ENCODE peak calls at places on chromosomes 11 and 22, in nine cellular contexts. P is mammary epithelial cell, F is fibroblast of lung, A is neural progenitor cell, H is IMR-90, W is MM.1S, V is endothelial cell of umbilical vein, G is PC-3, I is hepatocyte. T is an unnamed sample.
A peak's percentile ranks its signal among the peaks of the same experiment; 100 is the strongest.

GRCh38 chr22:39808087-39808486 is 85.5 kb downstream of the ENTHD1 start:
- DNase-seq in W (no peak), P (no peak), G (peak; percentile 41), A (peak; percentile 58), F (no peak), H (peak; percentile 6), I (no peak), V (peak; percentile 28), T (no peak)

GRCh38 chr11:129247129-129247528 is 55.0 kb upstream of the ARHGAP32 start:
- DNase-seq in G (peak; percentile 74), I (no peak), F (peak; percentile 85), P (peak; percentile 52), A (no peak), V (peak; percentile 32), H (peak; percentile 46), W (no peak), T (no peak)

GRCh38 chr22:17501679-17502285 is 61.5 kb upstream of the SLC25A18 start:
- DNase-seq in P (peak; percentile 53), H (peak; percentile 66), A (peak; percentile 67), V (peak; percentile 79), G (peak; percentile 73), W (peak; percentile 79), I (peak; percentile 76), F (peak; percentile 57), T (peak; percentile 25)

GRCh38 chr11:119791701-119792151 is 62.7 kb upstream of the NECTIN1 start:
- DNase-seq in A (peak; percentile 58), P (no peak), H (peak; percentile 37), I (peak; percentile 28), V (no peak), W (no peak), G (no peak), F (peak; percentile 82), T (no peak)

GRCh38 chr11:72598901-72599300 is 75.3 kb downstream of the PDE2A start:
- DNase-seq in F (peak; percentile 14), W (no peak), A (peak; percentile 85), V (peak; percentile 44), P (no peak), I (peak; percentile 54), H (peak; percentile 21), G (peak; percentile 33), T (no peak)

GRCh38 chr11:34492806-34493414 is 20.7 kb downstream of the ELF5 start:
- DNase-seq in V (peak; percentile 64), W (peak; percentile 60), G (peak; percentile 72), F (peak; percentile 48), I (peak; percentile 78), P (peak; percentile 47), A (peak; percentile 79), H (peak; percentile 51), T (no peak)

GRCh38 chr22:30430933-30431332 is 5.4 kb downstream of the MTFP1 start:
- DNase-seq in V (no peak), H (no peak), F (no peak), A (no peak), W (no peak), G (no peak), P (no peak), I (no peak), T (no peak)

GRCh38 chr11:91926967-91927366 is 297.7 kb upstream of the FAT3 start:
- DNase-seq in P (no peak), G (no peak), A (no peak), H (no peak), I (no peak), W (no peak), F (no peak), V (peak; percentile 6), T (no peak)

GRCh38 chr22:49207008-49207775 is 620.5 kb downstream of the BRD1 start:
- DNase-seq in W (no peak), H (no peak), V (no peak), P (no peak), F (no peak), G (no peak), A (no peak), I (no peak), T (no peak)

GRCh38 chr11:119512373-119512772 is 89.4 kb upstream of the THY1 start:
- DNase-seq in H (no peak), P (no peak), A (no peak), W (no peak), F (no peak), I (no peak), G (no peak), V (no peak), T (no peak)

GRCh38 chr22:30234786-30235470 is 11.6 kb downstream of the LIF start:
- DNase-seq in H (peak; percentile 82), W (no peak), A (no peak), V (no peak), G (no peak), I (peak; percentile 78), P (no peak), F (peak; percentile 97), T (no peak)

GRCh38 chr22:30575011-30575671 is 676 bp upstream of the GAL3ST1 start:
- DNase-seq in W (no peak), V (no peak), I (peak; percentile 36), P (no peak), G (no peak), H (peak; percentile 70), F (peak; percentile 84), A (peak; percentile 31), T (no peak)

GRCh38 chr11:12177739-12178338 is 67.4 kb downstream of the MICAL2 start:
- DNase-seq in P (no peak), G (no peak), W (no peak), H (peak; percentile 71), V (no peak), I (no peak), A (no peak), F (peak; percentile 58), T (no peak)

GRCh38 chr11:15107730-15108515 is 6.8 kb upstream of the INSC start:
- DNase-seq in G (peak; percentile 16), W (peak; percentile 46), F (peak; percentile 39), I (no peak), P (peak; percentile 61), H (peak; percentile 55), V (no peak), A (no peak), T (no peak)

GRCh38 chr11:86174101-86175046 is 70.2 kb upstream of the EED start:
- DNase-seq in P (peak; percentile 97), W (no peak), F (peak; percentile 100), H (peak; percentile 99), I (peak; percentile 67), A (no peak), G (peak; percentile 86), V (peak; percentile 100), T (no peak)

GRCh38 chr11:23778971-23779370 is 717.9 kb upstream of the LUZP2 start:
- DNase-seq in F (peak; percentile 82), W (no peak), I (no peak), H (peak; percentile 32), P (no peak), V (no peak), A (no peak), G (no peak), T (no peak)

GRCh38 chr11:64969209-64969608 is 2.7 kb downstream of the MAJIN start:
- DNase-seq in A (no peak), G (peak; percentile 91), W (no peak), F (peak; percentile 13), P (peak; percentile 85), H (peak; percentile 81), V (peak; percentile 31), I (no peak), T (peak; percentile 38)

GRCh38 chr11:35553831-35554230 is 28.4 kb upstream of the PAMR1 start:
- DNase-seq in G (peak; percentile 68), I (no peak), W (no peak), F (peak; percentile 96), H (peak; percentile 99), A (no peak), P (no peak), V (no peak), T (no peak)

GRCh38 chr11:115126092-115126491 is 378.1 kb downstream of the CADM1 start:
- DNase-seq in V (no peak), G (no peak), A (no peak), F (no peak), P (no peak), I (no peak), W (no peak), H (no peak), T (no peak)

DNA sequence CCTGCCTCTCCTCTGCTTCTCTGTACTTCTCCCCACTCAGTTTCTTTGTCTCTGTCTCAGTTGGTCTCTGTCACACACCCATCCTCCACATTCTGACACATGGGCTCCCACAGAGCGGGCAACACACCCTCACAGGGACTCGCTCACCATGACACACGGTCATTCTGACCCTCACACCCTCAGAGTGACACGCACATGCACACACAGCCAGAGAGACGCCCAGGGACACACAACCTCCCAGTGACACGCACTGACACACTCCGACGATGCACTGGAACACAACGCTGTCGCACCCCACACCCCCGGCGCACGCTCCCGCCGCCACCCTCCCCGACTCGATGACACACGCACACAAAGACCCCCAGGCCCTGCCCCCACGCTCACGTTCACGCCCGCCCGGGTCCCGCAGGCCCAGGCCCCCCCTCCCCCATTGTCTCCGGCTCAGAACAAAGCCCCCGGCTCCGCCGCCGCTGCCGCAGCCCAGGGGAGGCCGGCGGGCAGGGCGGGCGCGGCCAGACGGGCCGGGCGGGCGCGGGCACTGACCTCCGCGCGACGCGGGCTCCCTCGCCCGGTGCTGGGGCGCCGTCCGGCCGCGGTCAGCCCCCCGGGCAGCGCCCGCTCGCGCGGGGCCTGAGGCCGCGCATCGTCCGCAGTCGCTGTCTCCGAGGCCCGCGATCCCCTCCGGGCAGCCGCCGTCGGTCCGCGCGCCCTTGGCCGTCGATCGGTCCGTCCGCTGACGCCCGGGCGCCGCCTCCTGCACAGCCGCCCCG is 404 bp downstream of the DCHS1 start:
- DNase-seq in V (peak; percentile 33), P (no peak), I (peak; percentile 55), G (no peak), A (peak; percentile 67), H (no peak), F (no peak), W (no peak), T (no peak)
- H3K4me3 ChIP-seq in V (no peak overlapping the region), P (no peak overlapping the region), I (peak overlapping the region; percentile 61), G (no peak overlapping the region), A (peak overlapping the region; percentile 64), H (peak overlapping the region; percentile 58), F (peak overlapping the region; percentile 52), W (no peak overlapping the region), T (no peak overlapping the region)

DNA sequence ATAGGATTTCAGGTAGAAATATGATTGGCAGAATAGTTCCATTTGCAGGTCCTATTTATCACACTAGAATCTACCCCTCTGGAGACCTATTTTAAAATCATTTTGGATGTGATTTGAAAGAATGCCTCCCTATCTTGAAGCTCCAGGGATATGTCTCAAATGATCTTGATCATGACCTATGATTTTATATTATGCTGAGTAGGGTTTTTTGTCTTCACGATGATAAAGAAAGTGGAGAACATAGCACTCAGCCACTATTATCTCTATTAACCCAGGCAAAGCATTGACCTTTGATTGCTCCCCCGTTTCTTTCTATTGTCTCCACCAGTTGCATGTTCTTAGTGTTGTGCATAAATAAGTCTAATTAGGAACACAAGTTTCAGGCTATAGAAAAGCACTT is 307.9 kb downstream of the BLID start:
- DNase-seq in F (no peak), I (no peak), P (no peak), V (no peak), G (no peak), A (no peak), H (no peak), W (no peak), T (no peak)
- TF ChIP-seq CTCF in F (no peak), I (no peak), P (no peak), V (no peak), G (no peak), A (no peak), H (no peak), W (no peak), T (no peak)

GRCh38 chr11:69887841-69888670 is 68.8 kb upstream of the FGF3 start:
- DNase-seq in P (no peak), F (no peak), I (no peak), G (no peak), W (no peak), H (no peak), A (no peak), V (no peak), T (no peak)
- H2AFZ ChIP-seq in P (no peak overlapping the region), F (no peak overlapping the region), I (no peak overlapping the region), G (no peak overlapping the region), W (no peak overlapping the region), H (peak overlapping the region; percentile 36), A (no peak overlapping the region), V (no peak overlapping the region), T (no peak overlapping the region)

GRCh38 chr11:19530505-19530904 is 182.1 kb upstream of the NAV2 start:
- DNase-seq in G (no peak), P (no peak), W (no peak), V (no peak), I (no peak), F (no peak), A (no peak), H (no peak), T (no peak)
- H3K4me3 ChIP-seq in G (no peak overlapping the region), P (no peak overlapping the region), W (no peak overlapping the region), V (no peak overlapping the region), I (no peak overlapping the region), F (no peak overlapping the region), A (no peak overlapping the region), H (no peak overlapping the region), T (no peak overlapping the region)

T was measured in keratinocyte.